ENCODE peak calls at places on chromosomes 11 and 22, in nine cellular contexts. Z, U, P, R, V, C, A, X and S are unnamed samples.

GRCh38 chr11:76701701-76702100 is 31.2 kb upstream of the LRRC32 start:
- DNase-seq in Z (no peak), U (no peak), P (no peak), R (peak; percentile 84), V (no peak), C (no peak), A (no peak), X (no peak), S (no peak)

GRCh38 chr11:290621-291231 is 1.8 kb downstream of the PGGHG start:
- DNase-seq in Z (no peak), U (no peak), P (no peak), R (no peak), V (peak; percentile 44), C (no peak), A (no peak), X (peak; percentile 20), S (peak; percentile 15)

GRCh38 chr11:94762208-94762607 is 5.9 kb upstream of the AMOTL1 start:
- DNase-seq in Z (no peak), U (peak; percentile 1), P (no peak), R (peak; percentile 52), V (no peak), C (no peak), A (no peak), X (no peak), S (no peak)

GRCh38 chr22:17258015-17258827 is 39.0 kb upstream of the ADA2 start:
- DNase-seq in Z (peak; percentile 42), U (peak; percentile 93), P (peak; percentile 79), R (peak; percentile 15), V (peak; percentile 60), C (peak; percentile 68), A (no peak), X (peak; percentile 57), S (no peak)

GRCh38 chr11:94964934-94965333 is 8.4 kb downstream of the CWC15 start:
- DNase-seq in Z (no peak), U (no peak), P (no peak), R (no peak), V (no peak), C (no peak), A (no peak), X (no peak), S (no peak)

GRCh38 chr22:41768420-41768819 is 32.1 kb upstream of the CCDC134 start:
- DNase-seq in Z (no peak), U (no peak), P (no peak), R (peak; percentile 36), V (no peak), C (no peak), A (no peak), X (no peak), S (no peak)

GRCh38 chr22:48315415-48316244 is 1512.0 kb downstream of the BRD1 start:
- DNase-seq in Z (no peak), U (no peak), P (no peak), R (no peak), V (no peak), C (no peak), A (no peak), X (no peak), S (no peak)

GRCh38 chr11:76664578-76665061 is 5.9 kb downstream of the LRRC32 start:
- DNase-seq in Z (no peak), U (peak; percentile 83), P (no peak), R (no peak), V (peak; percentile 40), C (peak; percentile 41), A (no peak), X (no peak), S (no peak)

GRCh38 chr11:43687120-43687791 is 6.7 kb downstream of the HSD17B12 start:
- DNase-seq in Z (peak; percentile 49), U (no peak), P (peak; percentile 39), R (peak; percentile 42), V (peak; percentile 51), C (no peak), A (no peak), X (peak; percentile 19), S (peak; percentile 70)

GRCh38 chr11:116808262-116809175 is 14.6 kb downstream of the APOA4 start:
- DNase-seq in Z (peak; percentile 80), U (no peak), P (no peak), R (peak; percentile 87), V (peak; percentile 85), C (peak; percentile 45), A (no peak), X (peak; percentile 83), S (no peak)

GRCh38 chr11:32602657-32603410 is 19.2 kb downstream of the EIF3M start:
- DNase-seq in Z (no peak), U (no peak), P (no peak), R (peak; percentile 45), V (no peak), C (no peak), A (no peak), X (no peak), S (no peak)

GRCh38 chr22:36803358-36803757 is 13.5 kb downstream of the PVALB start:
- DNase-seq in Z (no peak), U (no peak), P (no peak), R (no peak), V (no peak), C (no peak), A (no peak), X (no peak), S (no peak)

GRCh38 chr11:61414547-61414946 is 15.2 kb downstream of the CPSF7 start:
- DNase-seq in Z (no peak), U (no peak), P (no peak), R (no peak), V (no peak), C (no peak), A (no peak), X (no peak), S (no peak)

GRCh38 chr11:117545706-117546105 is 218.1 kb downstream of the CEP164 start:
- DNase-seq in Z (no peak), U (no peak), P (no peak), R (no peak), V (peak; percentile 34), C (no peak), A (no peak), X (no peak), S (no peak)

GRCh38 chr22:36337365-36338130 is 50.2 kb downstream of the MYH9 start:
- DNase-seq in Z (no peak), U (no peak), P (no peak), R (no peak), V (no peak), C (no peak), A (no peak), X (no peak), S (no peak)

GRCh38 chr22:40953446-40953845 is 2.3 kb downstream of the RBX1 start:
- DNase-seq in Z (no peak), U (no peak), P (no peak), R (no peak), V (no peak), C (no peak), A (no peak), X (no peak), S (no peak)

GRCh38 chr11:69642549-69642912 is 1.6 kb downstream of the CCND1 start:
- DNase-seq in Z (no peak), U (no peak), P (peak; percentile 34), R (peak; percentile 59), V (no peak), C (no peak), A (no peak), X (peak; percentile 65), S (peak; percentile 72)

GRCh38 chr22:39098576-39098975 is 1.5 kb downstream of the APOBEC3H start:
- DNase-seq in Z (no peak), U (no peak), P (no peak), R (no peak), V (no peak), C (no peak), A (no peak), X (no peak), S (no peak)
- H3K27ac ChIP-seq in Z (no peak overlapping the region), U (no peak overlapping the region), P (peak overlapping the region; percentile 36), R (no peak overlapping the region), V (no peak overlapping the region), C (peak overlapping the region; percentile 85), A (no peak overlapping the region), X (no peak overlapping the region), S (no peak overlapping the region)

GRCh38 chr11:64224151-64224890 is 1.7 kb downstream of the TRPT1 start:
- DNase-seq in Z (no peak), U (no peak), P (no peak), R (no peak), V (no peak), C (no peak), A (no peak), X (no peak), S (no peak)
- H3K4me3 ChIP-seq in Z (no peak overlapping the region), U (no peak overlapping the region), P (no peak overlapping the region), R (no peak overlapping the region), V (no peak overlapping the region), C (no peak overlapping the region), A (no peak overlapping the region), X (no peak overlapping the region), S (no peak overlapping the region)

GRCh38 chr11:21374381-21374780 is 705.0 kb downstream of the NELL1 start:
- DNase-seq in Z (no peak), U (no peak), P (no peak), R (no peak), V (no peak), C (no peak), A (no peak), X (no peak), S (no peak)
- H3K4me1 ChIP-seq in Z (no peaks in the 10 kb centered on the region), U (no peaks in the 10 kb centered on the region), P (peaks cover 28% of the 10 kb centered on the region), R (no peaks in the 10 kb centered on the region), V (no peaks in the 10 kb centered on the region), C (no peaks in the 10 kb centered on the region), A (no peaks in the 10 kb centered on the region), X (no peaks in the 10 kb centered on the region), S (no peaks in the 10 kb centered on the region)

GRCh38 chr11:9750551-9750950 is 86.7 kb downstream of the SWAP70 start:
- DNase-seq in Z (no peak), U (no peak), P (no peak), R (no peak), V (no peak), C (no peak), A (no peak), X (no peak), S (no peak)

GRCh38 chr11:9748361-9748970 is 84.6 kb downstream of the SWAP70 start:
- DNase-seq in Z (peak; percentile 71), U (peak; percentile 88), P (peak; percentile 70), R (peak; percentile 90), V (peak; percentile 68), C (no peak), A (no peak), X (no peak), S (peak; percentile 70)

GRCh38 chr11:9745411-9746211 is 81.7 kb downstream of the SWAP70 start:
- DNase-seq in Z (no peak), U (peak; percentile 74), P (no peak), R (no peak), V (no peak), C (no peak), A (no peak), X (no peak), S (no peak)

GRCh38 chr11:9747229-9747628 is 83.4 kb downstream of the SWAP70 start:
- DNase-seq in Z (no peak), U (peak; percentile 40), P (no peak), R (no peak), V (no peak), C (no peak), A (no peak), X (no peak), S (no peak)

DNA sequence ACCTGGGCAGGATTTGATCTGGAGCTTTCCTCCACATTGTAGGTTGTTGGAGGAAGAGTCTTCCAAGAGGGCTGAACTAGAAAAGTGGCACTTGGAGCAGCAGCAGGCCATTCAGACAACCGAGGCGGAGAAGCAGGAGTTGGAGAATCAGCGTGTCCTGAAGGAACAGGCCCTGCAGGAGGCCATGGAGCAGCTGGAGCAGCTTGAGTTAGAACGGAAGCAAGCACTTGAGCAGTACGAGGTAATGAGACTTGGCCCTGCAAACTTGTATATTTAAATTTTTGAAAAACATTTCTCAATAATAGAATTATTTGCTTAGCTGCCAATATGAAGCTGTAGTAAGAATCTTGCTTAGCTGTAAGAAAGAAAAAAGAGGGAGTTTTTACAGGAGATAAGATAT is 83.9 kb downstream of the SWAP70 start:
- DNase-seq in Z (peak; percentile 41), U (peak; percentile 41), P (no peak), R (no peak), V (peak; percentile 58), C (no peak), A (no peak), X (no peak), S (no peak)
- H3K27ac ChIP-seq in Z (no peak overlapping the region), U (peak overlapping the region; percentile 96), P (no peak overlapping the region), R (no peak overlapping the region), V (peak overlapping the region; percentile 32), C (peak overlapping the region; percentile 53), A (peak overlapping the region; percentile 10), X (no peak overlapping the region), S (no peak overlapping the region)